ENCODE peak calls at places on chromosomes 16 and 17, in eight cellular contexts. One of them, this sample, is unnamed.
A peak's percentile ranks its signal among the peaks of the same experiment; 100 is the strongest.

GRCh38 chr16:12468552-12468951 is 335.1 kb downstream of the CPPED1 start:
- DNase-seq in GM04503: no peak
- DNase-seq in fibroblast of the conjunctiva: no peak
- DNase-seq in NCI-H2171 treated with DMSO at 0.1 percent for 48 hours: no peak
- DNase-seq in GM23248: no peak
- DNase-seq in OCI-M1: no peak
- DNase-seq in HS-27A: no peak
- DNase-seq in stomach: no peak
- DNase-seq in this sample: no peak

GRCh38 chr16:77220427-77220826 is 21.2 kb downstream of the SYCE1L start:
- DNase-seq in GM04503: no peak
- DNase-seq in fibroblast of the conjunctiva: no peak
- DNase-seq in NCI-H2171 treated with DMSO at 0.1 percent for 48 hours: no peak
- DNase-seq in GM23248: no peak
- DNase-seq in OCI-M1: no peak
- DNase-seq in HS-27A: no peak
- DNase-seq in stomach: no peak
- DNase-seq in this sample: no peak

GRCh38 chr17:62892870-62893338 is 73.1 kb upstream of the TANC2 start:
- DNase-seq in GM04503: peak; percentile 39
- DNase-seq in fibroblast of the conjunctiva: peak; percentile 20
- DNase-seq in NCI-H2171 treated with DMSO at 0.1 percent for 48 hours: no peak
- DNase-seq in GM23248: peak; percentile 87
- DNase-seq in OCI-M1: no peak
- DNase-seq in HS-27A: no peak
- DNase-seq in stomach: peak; percentile 40
- DNase-seq in this sample: no peak

GRCh38 chr16:83530293-83530692 is 277.5 kb upstream of the HSBP1 start:
- DNase-seq in GM04503: peak; percentile 95
- DNase-seq in fibroblast of the conjunctiva: no peak
- DNase-seq in NCI-H2171 treated with DMSO at 0.1 percent for 48 hours: no peak
- DNase-seq in GM23248: peak; percentile 93
- DNase-seq in OCI-M1: no peak
- DNase-seq in HS-27A: no peak
- DNase-seq in stomach: no peak
- DNase-seq in this sample: no peak

GRCh38 chr16:8173111-8173644 is 417.1 kb downstream of the TMEM114 start:
- DNase-seq in GM04503: peak; percentile 0
- DNase-seq in fibroblast of the conjunctiva: peak; percentile 12
- DNase-seq in NCI-H2171 treated with DMSO at 0.1 percent for 48 hours: peak; percentile 46
- DNase-seq in GM23248: peak; percentile 79
- DNase-seq in OCI-M1: peak; percentile 81
- DNase-seq in HS-27A: no peak
- DNase-seq in stomach: peak; percentile 71
- DNase-seq in this sample: peak; percentile 77

GRCh38 chr16:53626816-53627215 is 76.8 kb downstream of the RPGRIP1L start:
- DNase-seq in GM04503: no peak
- DNase-seq in fibroblast of the conjunctiva: no peak
- DNase-seq in NCI-H2171 treated with DMSO at 0.1 percent for 48 hours: peak; percentile 24
- DNase-seq in GM23248: no peak
- DNase-seq in OCI-M1: no peak
- DNase-seq in HS-27A: peak; percentile 4
- DNase-seq in stomach: no peak
- DNase-seq in this sample: peak; percentile 29

GRCh38 chr17:33686171-33686570 is 393.1 kb upstream of the ASIC2 start:
- DNase-seq in GM04503: no peak
- DNase-seq in fibroblast of the conjunctiva: no peak
- DNase-seq in NCI-H2171 treated with DMSO at 0.1 percent for 48 hours: no peak
- DNase-seq in GM23248: no peak
- DNase-seq in OCI-M1: peak; percentile 41
- DNase-seq in HS-27A: no peak
- DNase-seq in stomach: no peak
- DNase-seq in this sample: no peak

GRCh38 chr16:47061204-47061603 is 82.5 kb downstream of the NETO2 start:
- DNase-seq in GM04503: no peak
- DNase-seq in fibroblast of the conjunctiva: no peak
- DNase-seq in NCI-H2171 treated with DMSO at 0.1 percent for 48 hours: no peak
- DNase-seq in GM23248: no peak
- DNase-seq in OCI-M1: no peak
- DNase-seq in HS-27A: no peak
- DNase-seq in stomach: no peak
- DNase-seq in this sample: no peak

GRCh38 chr16:57781741-57782606 is 20.3 kb downstream of the KIFC3 start:
- DNase-seq in GM04503: peak; percentile 44
- DNase-seq in fibroblast of the conjunctiva: no peak
- DNase-seq in NCI-H2171 treated with DMSO at 0.1 percent for 48 hours: no peak
- DNase-seq in GM23248: peak; percentile 76
- DNase-seq in OCI-M1: no peak
- DNase-seq in HS-27A: no peak
- DNase-seq in stomach: no peak
- DNase-seq in this sample: no peak

GRCh38 chr16:84786605-84787302 is 33.0 kb upstream of the CRISPLD2 start:
- DNase-seq in GM04503: no peak
- DNase-seq in fibroblast of the conjunctiva: no peak
- DNase-seq in NCI-H2171 treated with DMSO at 0.1 percent for 48 hours: peak; percentile 92
- DNase-seq in GM23248: no peak
- DNase-seq in OCI-M1: no peak
- DNase-seq in HS-27A: no peak
- DNase-seq in stomach: peak; percentile 41
- DNase-seq in this sample: no peak

GRCh38 chr16:55955439-55955838 is 80.3 kb upstream of the CES5A start:
- DNase-seq in GM04503: no peak
- DNase-seq in fibroblast of the conjunctiva: no peak
- DNase-seq in NCI-H2171 treated with DMSO at 0.1 percent for 48 hours: peak; percentile 77
- DNase-seq in GM23248: no peak
- DNase-seq in OCI-M1: no peak
- DNase-seq in HS-27A: no peak
- DNase-seq in stomach: no peak
- DNase-seq in this sample: peak; percentile 2

GRCh38 chr16:3718019-3718391 is 681 bp upstream of the TRAP1 start:
- DNase-seq in GM04503: no peak
- DNase-seq in fibroblast of the conjunctiva: no peak
- DNase-seq in NCI-H2171 treated with DMSO at 0.1 percent for 48 hours: no peak
- DNase-seq in GM23248: no peak
- DNase-seq in OCI-M1: no peak
- DNase-seq in HS-27A: no peak
- DNase-seq in stomach: no peak
- DNase-seq in this sample: no peak

GRCh38 chr16:75497558-75497957 is 2.3 kb upstream of the CHST6 start:
- DNase-seq in GM04503: no peak
- DNase-seq in fibroblast of the conjunctiva: no peak
- DNase-seq in NCI-H2171 treated with DMSO at 0.1 percent for 48 hours: peak; percentile 75
- DNase-seq in GM23248: peak; percentile 30
- DNase-seq in OCI-M1: no peak
- DNase-seq in HS-27A: no peak
- DNase-seq in stomach: no peak
- DNase-seq in this sample: peak; percentile 86

GRCh38 chr16:27378871-27379580 is 22.9 kb upstream of the IL21R start:
- DNase-seq in GM04503: no peak
- DNase-seq in fibroblast of the conjunctiva: no peak
- DNase-seq in NCI-H2171 treated with DMSO at 0.1 percent for 48 hours: no peak
- DNase-seq in GM23248: peak; percentile 20
- DNase-seq in OCI-M1: no peak
- DNase-seq in HS-27A: no peak
- DNase-seq in stomach: no peak
- DNase-seq in this sample: no peak

GRCh38 chr17:67605259-67605912 is 112.3 kb upstream of the NOL11 start:
- DNase-seq in GM04503: no peak
- DNase-seq in fibroblast of the conjunctiva: no peak
- DNase-seq in NCI-H2171 treated with DMSO at 0.1 percent for 48 hours: no peak
- DNase-seq in GM23248: no peak
- DNase-seq in OCI-M1: no peak
- DNase-seq in HS-27A: no peak
- DNase-seq in stomach: peak; percentile 75
- DNase-seq in this sample: no peak

GRCh38 chr16:53756329-53756996 is 52.5 kb downstream of the FTO start:
- DNase-seq in GM04503: no peak
- DNase-seq in fibroblast of the conjunctiva: no peak
- DNase-seq in NCI-H2171 treated with DMSO at 0.1 percent for 48 hours: no peak
- DNase-seq in GM23248: no peak
- DNase-seq in OCI-M1: no peak
- DNase-seq in HS-27A: no peak
- DNase-seq in stomach: no peak
- DNase-seq in this sample: no peak

GRCh38 chr16:6643083-6643686 is 689.5 kb upstream of the RBFOX1 start:
- DNase-seq in GM04503: peak; percentile 7
- DNase-seq in fibroblast of the conjunctiva: peak; percentile 20
- DNase-seq in NCI-H2171 treated with DMSO at 0.1 percent for 48 hours: peak; percentile 39
- DNase-seq in GM23248: peak; percentile 57
- DNase-seq in OCI-M1: peak; percentile 75
- DNase-seq in HS-27A: peak; percentile 8
- DNase-seq in stomach: peak; percentile 47
- DNase-seq in this sample: peak; percentile 18

GRCh38 chr17:72477529-72477928 is 356.7 kb downstream of the SOX9 start:
- DNase-seq in GM04503: no peak
- DNase-seq in fibroblast of the conjunctiva: no peak
- DNase-seq in NCI-H2171 treated with DMSO at 0.1 percent for 48 hours: peak; percentile 96
- DNase-seq in GM23248: no peak
- DNase-seq in OCI-M1: no peak
- DNase-seq in HS-27A: no peak
- DNase-seq in stomach: peak; percentile 78
- DNase-seq in this sample: peak; percentile 43

GRCh38 chr17:51371732-51372151 is 111.4 kb downstream of the UTP18 start:
- DNase-seq in GM04503: no peak
- DNase-seq in fibroblast of the conjunctiva: peak; percentile 18
- DNase-seq in NCI-H2171 treated with DMSO at 0.1 percent for 48 hours: peak; percentile 67
- DNase-seq in GM23248: peak; percentile 57
- DNase-seq in OCI-M1: peak; percentile 90
- DNase-seq in HS-27A: peak; percentile 9
- DNase-seq in stomach: no peak
- DNase-seq in this sample: peak; percentile 76

GRCh38 chr17:64709481-64709880 is 47.4 kb upstream of the SMURF2 start:
- DNase-seq in GM04503: no peak
- DNase-seq in fibroblast of the conjunctiva: no peak
- DNase-seq in NCI-H2171 treated with DMSO at 0.1 percent for 48 hours: no peak
- DNase-seq in GM23248: no peak
- DNase-seq in OCI-M1: no peak
- DNase-seq in HS-27A: no peak
- DNase-seq in stomach: no peak
- DNase-seq in this sample: no peak

GRCh38 chr16:70749681-70750601 is 51.0 kb downstream of the VAC14 start:
- DNase-seq in GM04503: no peak
- DNase-seq in fibroblast of the conjunctiva: no peak
- DNase-seq in NCI-H2171 treated with DMSO at 0.1 percent for 48 hours: no peak
- DNase-seq in GM23248: no peak
- DNase-seq in OCI-M1: no peak
- DNase-seq in HS-27A: no peak
- DNase-seq in stomach: no peak
- DNase-seq in this sample: no peak